ENCODE peak calls at places on chromosomes 4 and X, in seven cellular contexts. N is SK-N-SH, T is HCT116, V is HepG2, R is GM12878, Z is K562, A is H1. O is an unnamed sample.

GRCh38 chr4:5192678-5193077 is 141.4 kb downstream of the STK32B start:
- DNase-seq in N (no peak), T (no peak), V (no peak), R (no peak), Z (no peak), A (no peak), O (no peak)

GRCh38 chr4:16048639-16049448 is 35.0 kb downstream of the PROM1 start:
- DNase-seq in N (no peak), T (no peak), V (no peak), R (no peak), Z (no peak), A (no peak), O (no peak)

GRCh38 chr4:34920032-34920431 is 1324.3 kb downstream of the ARAP2 start:
- DNase-seq in N (no peak), T (no peak), V (no peak), R (no peak), Z (no peak), A (no peak), O (no peak)

GRCh38 chr4:174427562-174428140 is 94.6 kb downstream of the HPGD start:
- DNase-seq in N (no peak), T (no peak), V (no peak), R (no peak), Z (no peak), A (no peak), O (no peak)

GRCh38 chr4:89397464-89397863 is 89.9 kb upstream of the GPRIN3 start:
- DNase-seq in N (no peak), T (no peak), V (no peak), R (no peak), Z (no peak), A (no peak), O (no peak)

GRCh38 chr4:87557348-87557747 is 28.2 kb upstream of the SPARCL1 start:
- DNase-seq in N (no peak), T (no peak), V (no peak), R (no peak), Z (no peak), A (no peak), O (no peak)

GRCh38 chrX:151726751-151727150 is 7.8 kb upstream of the CNGA2 start:
- DNase-seq in N (no peak), T (no peak), V (no peak), R (no peak), Z (no peak), A (no peak), O (no peak)

GRCh38 chr4:11487139-11487538 is 58.4 kb upstream of the HS3ST1 start:
- DNase-seq in N (no peak), T (no peak), V (no peak), R (no peak), Z (no peak), A (no peak), O (no peak)

GRCh38 chr4:80266902-80267380 is 477 bp downstream of the FGF5 start:
- DNase-seq in N (peak), T (no peak), V (no peak), R (no peak), Z (peak), A (no peak), O (peak)

GRCh38 chrX:136183175-136183574 is 35.8 kb downstream of the FHL1 start:
- DNase-seq in N (no peak), T (no peak), V (no peak), R (no peak), Z (no peak), A (no peak), O (no peak)

DNA sequence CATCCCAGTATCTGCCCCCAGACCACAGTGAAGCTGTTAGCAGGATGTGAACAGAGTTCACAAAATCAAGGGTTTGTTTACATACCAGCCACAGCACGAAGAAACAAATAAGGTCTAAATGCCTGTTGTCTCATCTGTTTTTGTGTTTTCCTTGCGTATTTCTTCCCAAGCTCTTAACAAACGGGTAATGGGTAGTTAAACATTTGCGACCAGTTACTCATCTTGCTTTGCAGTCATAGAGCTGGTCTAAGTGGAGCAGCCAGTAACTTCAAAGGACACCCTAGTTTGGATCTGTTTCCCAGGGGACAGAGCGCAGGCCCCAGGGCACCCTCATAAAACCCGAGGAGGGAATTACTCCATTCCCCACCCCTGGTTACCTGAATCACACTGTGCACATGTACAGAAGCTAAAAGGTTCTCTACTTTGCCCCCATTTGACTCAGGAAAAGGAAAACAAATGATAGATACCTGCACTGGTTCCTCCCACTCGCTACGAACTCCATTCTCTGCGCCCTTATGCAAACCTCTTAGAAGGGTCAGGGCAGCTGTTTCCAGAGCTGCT is 68.8 kb downstream of the MAML3 start:
- DNase-seq in N (no peak), T (no peak), V (no peak), R (no peak), Z (no peak), A (no peak), O (no peak)
- TF ChIP-seq JUND in N (no peak), T (peak), V (no peak), R (no peak), Z (no peak), A (no peak), O (no peak)

GRCh38 chr4:64776820-64777219 is 367.6 kb upstream of the TECRL start:
- DNase-seq in N (no peak), T (no peak), V (no peak), R (no peak), Z (no peak), A (no peak), O (no peak)
- TF ChIP-seq JUND in N (no peak), T (no peak), V (no peak), R (no peak), Z (no peak), A (no peak), O (no peak)

DNA sequence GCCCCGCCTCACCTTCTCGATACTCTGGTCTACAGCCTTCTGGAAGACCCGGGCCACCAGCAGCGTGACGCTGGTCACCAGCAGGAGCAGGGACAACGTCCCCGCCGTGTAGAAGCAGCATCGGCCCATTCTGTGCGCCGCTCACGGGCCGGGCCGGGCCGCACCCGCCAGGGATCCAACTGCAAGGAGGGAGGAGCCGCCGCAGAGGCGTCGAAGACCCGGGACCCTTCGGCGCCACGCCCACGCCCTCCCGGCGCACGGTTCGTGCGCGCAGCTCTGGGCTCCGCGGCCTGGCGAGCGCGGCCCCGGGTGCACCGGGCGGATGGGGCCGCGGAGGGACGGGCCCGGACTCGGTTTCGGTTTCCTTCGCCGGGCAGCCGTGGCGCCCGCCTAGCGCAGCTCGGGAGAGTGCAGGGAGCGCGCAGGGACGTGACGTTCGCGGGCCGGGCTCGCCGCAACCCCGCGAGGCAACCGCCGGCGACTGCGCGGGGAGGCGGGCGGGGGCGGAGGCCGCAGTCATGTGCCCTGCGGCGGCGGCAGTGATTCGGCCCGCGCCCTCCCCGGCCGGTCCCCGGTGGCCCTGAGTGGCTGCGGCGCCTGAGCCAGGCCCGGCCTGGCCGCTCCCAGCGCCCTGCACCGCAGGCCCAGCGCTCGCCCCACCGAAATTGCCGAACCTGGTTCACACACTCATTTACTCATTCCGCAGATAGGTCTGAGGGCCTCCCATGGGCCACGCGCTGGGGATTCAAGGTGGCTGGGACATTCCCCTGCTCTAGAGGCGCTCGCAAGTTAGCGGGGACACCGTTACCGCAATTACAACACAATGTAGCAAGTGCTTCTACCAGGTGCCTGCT is at the start of gene SCARB2:
- DNase-seq in N (peak), T (peak), V (peak), R (no peak), Z (peak), A (peak), O (peak)
- TF ChIP-seq JUND in N (no peak), T (no peak), V (no peak), R (no peak), Z (no peak), A (no peak), O (no peak)

GRCh38 chr4:105158837-105159236 is 12.2 kb downstream of the TET2 start:
- DNase-seq in N (no peak), T (no peak), V (peak), R (no peak), Z (no peak), A (no peak), O (no peak)
- TF ChIP-seq JUND in N (no peak), T (no peak), V (no peak), R (no peak), Z (no peak), A (no peak), O (no peak)

O was measured in T47D.